ENCODE peak calls at places on chromosome 7, in nine cellular contexts. L is psoas muscle, V is HFF-Myc, S is coronary artery, X is foreskin fibroblast, I is fibroblast of lung, T is upper lobe of right lung, B is AG04449, A is sigmoid colon. H is an unnamed sample.

GRCh38 chr7:1966631-1967200 is 266.0 kb downstream of the MAD1L1 start:
- DNase-seq in V (no peak), T (peak; percentile 53), L (peak; percentile 18), X (no peak), A (no peak), I (no peak), B (no peak), S (no peak), H (no peak)

GRCh38 chr7:27211694-27212316 is 11.9 kb upstream of the HOXA13 start:
- DNase-seq in X (no peak), S (no peak), A (no peak), B (no peak), I (no peak), T (no peak), V (no peak), L (no peak), H (no peak)

GRCh38 chr7:5827755-5828154 is 46.3 kb upstream of the RNF216 start:
- DNase-seq in T (no peak), B (no peak), X (peak; percentile 13), I (no peak), L (no peak), V (no peak), A (no peak), S (no peak), H (peak; percentile 7)

GRCh38 chr7:107708956-107709355 is 35.0 kb upstream of the CBLL1 start:
- DNase-seq in L (no peak), B (no peak), S (no peak), I (peak; percentile 24), X (peak; percentile 52), V (no peak), T (no peak), A (no peak), H (peak; percentile 46)

GRCh38 chr7:14720792-14721191 is 181.8 kb downstream of the DGKB start:
- DNase-seq in B (no peak), T (no peak), S (no peak), X (peak; percentile 17), I (no peak), V (no peak), A (no peak), L (no peak), H (peak; percentile 77)

GRCh38 chr7:51455948-51456347 is 139.3 kb upstream of the COBL start:
- DNase-seq in B (no peak), X (no peak), S (no peak), V (no peak), T (no peak), A (no peak), L (no peak), I (no peak), H (no peak)

GRCh38 chr7:20240080-20240926 is 23.1 kb upstream of the MACC1 start:
- DNase-seq in A (no peak), S (no peak), X (no peak), V (no peak), L (no peak), T (no peak), I (peak; percentile 51), B (no peak), H (no peak)

GRCh38 chr7:157577796-157578339 is 241.1 kb downstream of the DNAJB6 start:
- DNase-seq in V (no peak), L (no peak), I (no peak), S (no peak), X (no peak), T (peak; percentile 53), B (no peak), A (no peak), H (no peak)

GRCh38 chr7:90262438-90262837 is 17.5 kb downstream of the CFAP69 start:
- DNase-seq in X (peak; percentile 64), A (no peak), B (no peak), I (peak; percentile 22), S (no peak), T (no peak), V (no peak), L (no peak), H (peak; percentile 67)

GRCh38 chr7:155865830-155866545 is 53.7 kb upstream of the SHH start:
- DNase-seq in I (no peak), A (peak; percentile 42), X (no peak), B (no peak), L (peak; percentile 24), V (no peak), S (peak; percentile 52), T (no peak), H (no peak)

GRCh38 chr7:6273917-6274630 is 1.6 kb upstream of the CYTH3 start:
- DNase-seq in B (no peak), L (no peak), V (no peak), T (no peak), S (no peak), I (no peak), A (no peak), X (no peak), H (no peak)

GRCh38 chr7:77940647-77941046 is 142.1 kb downstream of the PHTF2 start:
- DNase-seq in X (peak; percentile 60), V (no peak), A (no peak), S (no peak), T (no peak), B (no peak), L (no peak), I (peak; percentile 25), H (peak; percentile 46)

GRCh38 chr7:116834815-116835533 is 27.4 kb upstream of the CAPZA2 start:
- DNase-seq in T (no peak), A (no peak), X (peak; percentile 50), V (no peak), L (no peak), B (no peak), I (peak; percentile 63), S (no peak), H (peak; percentile 70)

GRCh38 chr7:116595063-116595462 is 70.2 kb downstream of the CAV1 start:
- DNase-seq in L (no peak), T (no peak), A (no peak), X (no peak), I (no peak), B (no peak), V (no peak), S (no peak), H (no peak)

GRCh38 chr7:30321992-30322637 is 37.7 kb downstream of the ZNRF2 start:
- DNase-seq in T (no peak), L (no peak), A (no peak), I (peak; percentile 11), V (no peak), S (no peak), X (peak; percentile 42), B (no peak), H (peak; percentile 68)

DNA sequence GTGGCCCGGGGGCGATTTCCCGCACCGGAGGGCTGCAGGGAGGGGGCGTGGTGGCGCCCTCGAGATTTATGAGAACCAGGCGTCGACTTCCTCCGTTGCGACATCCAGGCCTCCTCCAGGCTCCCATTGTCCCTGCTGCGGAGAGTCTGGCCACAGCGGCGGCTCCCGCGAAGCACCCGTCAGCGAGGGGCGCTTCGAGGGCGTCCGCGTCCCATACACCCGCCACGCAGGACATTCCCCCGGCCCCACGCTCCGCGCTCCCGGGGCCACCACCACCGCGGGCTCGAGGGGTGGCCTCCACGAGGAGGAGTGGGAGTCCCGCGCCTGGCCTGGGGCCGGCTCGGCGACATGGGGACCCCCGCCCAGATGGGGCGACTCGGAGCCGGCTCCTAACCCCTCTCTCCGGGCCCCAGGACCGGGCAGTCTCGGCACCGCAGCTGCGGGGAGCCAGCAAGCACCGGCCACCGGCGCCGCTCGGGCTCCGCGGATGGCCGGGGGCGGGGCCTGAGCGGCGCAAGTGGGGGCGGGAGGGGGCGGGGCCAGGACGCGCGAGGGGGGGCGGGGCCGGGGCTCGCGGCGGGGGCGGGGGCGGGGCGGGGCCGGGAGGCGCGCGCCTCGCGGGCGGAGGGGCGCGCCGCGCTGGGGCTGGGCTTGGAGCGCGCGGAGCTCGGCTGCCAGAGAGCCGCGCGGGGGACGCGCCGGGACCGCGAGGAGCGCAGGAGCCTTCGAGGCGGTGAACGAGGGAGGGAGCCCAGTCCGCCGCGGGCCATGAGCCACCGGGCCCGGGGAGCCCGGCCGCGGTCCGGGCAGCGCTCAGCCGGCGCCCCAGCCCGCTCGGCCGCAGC is at the start of gene SH2B2:
- DNase-seq in T (peak; percentile 91), A (peak; percentile 92), I (peak; percentile 43), B (no peak), V (no peak), S (peak; percentile 82), L (peak; percentile 88), X (peak; percentile 82), H (peak; percentile 57)
- TF ChIP-seq CTCF in T (no peak), A (no peak), I (no peak), B (no peak), V (no peak), S (no peak), L (no peak), X (no peak), H (no peak)

DNA sequence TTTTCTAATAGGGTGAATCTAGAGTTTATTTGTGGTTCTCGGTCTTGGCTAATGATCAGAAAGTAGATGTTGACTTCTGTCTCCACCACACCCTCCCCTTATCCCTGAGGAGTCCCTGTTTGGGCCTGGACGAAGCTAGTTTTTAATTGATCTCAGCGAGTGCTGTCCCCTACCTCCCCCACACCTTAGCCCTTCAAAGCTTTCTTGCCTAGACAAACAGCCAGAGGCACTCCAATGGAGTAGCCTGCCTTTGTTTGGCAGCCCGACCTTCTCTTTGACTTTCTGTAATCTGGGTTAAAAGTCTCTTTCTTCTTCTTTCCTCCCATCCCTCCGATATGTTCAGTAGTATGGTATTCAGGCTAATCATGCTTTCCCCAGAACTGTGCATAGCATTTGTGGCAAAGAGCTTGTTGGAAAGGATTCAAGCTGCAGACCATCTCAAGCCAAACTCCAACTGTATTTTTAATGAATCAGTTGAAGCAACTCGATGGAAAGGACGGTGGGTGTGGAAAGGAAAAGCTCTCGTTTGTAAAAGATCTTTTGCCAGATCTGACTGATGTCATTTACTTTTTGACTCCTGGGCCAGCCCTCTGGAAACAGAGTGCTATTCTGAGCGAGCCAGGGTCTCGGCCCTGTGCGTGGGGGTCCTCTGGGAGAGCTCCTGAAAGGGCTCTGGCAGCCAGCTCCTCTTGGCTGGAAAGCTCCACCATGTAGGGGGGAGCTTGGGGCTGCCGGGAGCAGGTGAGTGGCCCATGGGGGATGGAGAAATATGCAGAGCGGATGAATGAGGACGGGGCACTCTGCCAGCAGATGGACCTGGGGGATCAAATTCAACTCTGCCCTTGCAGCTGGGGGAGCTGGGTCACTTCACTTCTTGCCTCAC is 4.5 kb downstream of the FAM180A start:
- DNase-seq in V (no peak), B (no peak), S (no peak), L (no peak), A (no peak), T (no peak), X (peak; percentile 70), I (peak; percentile 90), H (peak; percentile 85)
- H3K4me3 ChIP-seq in V (no peak overlapping the region), B (no peak overlapping the region), S (peak overlapping the region; percentile 2), L (no peak overlapping the region), A (no peak overlapping the region), T (no peak overlapping the region), X (no peak overlapping the region), I (no peak overlapping the region), H (peak overlapping the region; percentile 18)

DNA sequence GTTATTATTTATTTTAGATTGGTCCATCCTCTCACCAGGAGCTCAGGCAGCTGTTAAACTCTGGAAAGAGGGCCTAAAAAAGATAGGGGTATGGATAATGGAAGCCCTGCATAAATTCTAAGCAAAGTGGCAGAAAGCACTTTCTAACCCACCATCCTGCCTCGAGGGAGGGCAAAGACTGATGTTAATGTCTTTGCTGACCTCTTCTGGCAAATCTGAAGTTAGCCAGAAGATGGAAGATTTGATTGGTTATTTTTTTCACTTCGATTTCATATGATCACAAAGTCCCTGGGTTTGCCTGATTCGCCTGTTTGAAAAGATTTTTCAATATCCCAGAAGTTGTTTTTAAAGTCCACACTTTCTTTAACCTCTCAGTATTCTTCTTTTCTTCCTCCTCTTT is 24.8 kb downstream of the OR9A2 start:
- DNase-seq in L (no peak), T (no peak), V (no peak), I (no peak), S (no peak), X (peak; percentile 59), B (no peak), A (no peak), H (peak; percentile 43)
- TF ChIP-seq CTCF in L (no peak), T (peak; percentile 6), V (peak; percentile 28), I (peak; percentile 18), S (no peak), X (no peak), B (no peak), A (no peak), H (peak; percentile 43)

GRCh38 chr7:87129836-87130235 is 22.4 kb upstream of the DMTF1 start:
- DNase-seq in X (no peak), I (no peak), B (no peak), S (no peak), A (no peak), L (no peak), T (no peak), V (no peak), H (no peak)
- H3K4me3 ChIP-seq in X (no peak overlapping the region), I (no peak overlapping the region), B (no peak overlapping the region), S (no peak overlapping the region), A (no peak overlapping the region), L (no peak overlapping the region), T (no peak overlapping the region), V (no peak overlapping the region), H (no peak overlapping the region)